ENCODE peak calls at places on chromosomes 11 and 22, in five cellular contexts. O is uterus; F is CD8-positive, alpha-beta memory T cell; I is A549; M is CD4-positive, CD25-positive, alpha-beta regulatory T cell. T is an unnamed sample.

GRCh38 chr11:75867778-75868374 is 52.9 kb downstream of the UVRAG start:
- DNase-seq in M (peak; percentile 58), I (peak; percentile 52), O (peak; percentile 47), F (peak; percentile 20), T (peak; percentile 32)

GRCh38 chr11:63745304-63746170 is 23.0 kb downstream of the ZFTA start:
- DNase-seq in F (no peak), M (no peak), O (no peak), I (no peak), T (no peak)

GRCh38 chr11:111370902-111371578 is 8.0 kb downstream of the POU2AF1 start:
- DNase-seq in M (no peak), F (no peak), I (no peak), O (no peak), T (no peak)

GRCh38 chr11:30855383-30856006 is 269.3 kb upstream of the MPPED2 start:
- DNase-seq in M (no peak), F (no peak), O (no peak), I (peak; percentile 9), T (no peak)

GRCh38 chr22:29156507-29156906 is 49.2 kb upstream of the EMID1 start:
- DNase-seq in M (no peak), O (no peak), F (no peak), I (no peak), T (no peak)

GRCh38 chr11:27933992-27934829 is 173.7 kb downstream of the KIF18A start:
- DNase-seq in M (no peak), I (peak; percentile 61), F (no peak), O (peak; percentile 31), T (no peak)

GRCh38 chr11:110463153-110463552 is 33.4 kb downstream of the FDX1 start:
- DNase-seq in M (no peak), O (peak; percentile 31), F (peak; percentile 24), I (peak; percentile 41), T (peak; percentile 42)

GRCh38 chr22:46761539-46762237 is 762 bp upstream of the TBC1D22A start:
- DNase-seq in M (no peak), I (no peak), O (no peak), F (no peak), T (no peak)

GRCh38 chr11:126637800-126638175 is 282.3 kb downstream of the ST3GAL4 start:
- DNase-seq in O (no peak), I (no peak), M (no peak), F (no peak), T (no peak)

GRCh38 chr11:32385998-32386397 is 49.3 kb downstream of the WT1 start:
- DNase-seq in O (peak; percentile 61), I (peak; percentile 44), M (no peak), F (no peak), T (peak; percentile 17)

GRCh38 chr22:20750461-20751184 is 23.3 kb upstream of the SERPIND1 start:
- DNase-seq in O (peak; percentile 61), M (no peak), F (no peak), I (peak; percentile 25), T (peak; percentile 70)

GRCh38 chr11:34380696-34381095 is 22.9 kb upstream of the ABTB2 start:
- DNase-seq in F (no peak), M (no peak), I (peak; percentile 65), O (no peak), T (no peak)

GRCh38 chr11:107565219-107565937 is at the start of gene ALKBH8:
- DNase-seq in O (peak; percentile 68), M (peak; percentile 77), I (peak; percentile 58), F (peak; percentile 68), T (peak; percentile 68)

GRCh38 chr22:44068422-44069191 is 44.5 kb downstream of the PARVB start:
- DNase-seq in I (no peak), F (no peak), M (no peak), O (no peak), T (no peak)

GRCh38 chr11:75453916-75454655 is 21.1 kb upstream of the KLHL35 start:
- DNase-seq in O (no peak), I (no peak), M (no peak), F (no peak), T (peak; percentile 78)

GRCh38 chr22:35312198-35313059 is 12.7 kb downstream of the TOM1 start:
- DNase-seq in F (no peak), O (no peak), M (no peak), I (no peak), T (peak; percentile 32)

GRCh38 chr11:9664276-9665171 is 647 bp downstream of the SWAP70 start:
- DNase-seq in I (peak; percentile 58), F (no peak), M (peak; percentile 24), O (peak; percentile 37), T (peak; percentile 71)

GRCh38 chr11:16632295-16633200 is 105.9 kb upstream of the C11orf58 start:
- DNase-seq in O (no peak), F (no peak), I (peak; percentile 38), M (no peak), T (no peak)

GRCh38 chr11:101583180-101584128 is at the start of gene TRPC6:
- DNase-seq in O (peak; percentile 48), M (no peak), I (peak; percentile 43), F (no peak), T (peak; percentile 87)
- H3K9me3 ChIP-seq in O (no peaks in the 10 kb centered on the region), M (no peaks in the 10 kb centered on the region), I (no peaks in the 10 kb centered on the region), F (no peaks in the 10 kb centered on the region), T (no peaks in the 10 kb centered on the region)

DNA sequence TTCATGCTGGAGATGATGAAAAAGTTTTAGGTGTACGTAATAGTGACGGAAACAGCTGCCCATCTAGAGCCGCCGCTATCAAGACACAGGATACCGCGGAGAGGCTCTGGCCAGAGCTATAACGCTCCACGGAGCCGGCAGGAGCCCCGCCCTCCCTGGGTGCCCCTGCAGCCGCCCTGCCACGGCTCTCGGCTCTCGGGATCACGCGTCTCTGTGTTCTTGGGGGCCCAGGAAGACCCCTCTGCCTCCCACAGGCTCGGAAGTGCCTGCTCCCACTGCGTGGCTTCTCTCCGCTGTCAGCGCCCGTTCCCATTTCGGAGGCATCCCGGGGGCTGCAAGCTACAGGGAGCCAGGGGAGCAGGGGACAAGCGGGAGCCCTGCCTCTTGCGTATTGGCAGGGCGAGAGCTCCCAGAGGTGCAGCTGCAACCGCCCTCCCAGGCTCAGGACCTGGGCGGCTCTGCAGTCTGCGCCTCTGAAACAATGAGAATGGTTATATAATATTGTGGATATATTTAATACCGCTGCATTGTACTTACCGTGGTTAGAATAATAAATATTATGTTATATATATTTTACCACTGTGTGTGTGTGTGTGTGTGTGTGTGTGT is 13.7 kb downstream of the GLYATL2 start:
- DNase-seq in F (no peak), O (no peak), M (no peak), I (no peak), T (no peak)
- H3K9me3 ChIP-seq in F (no peaks in the 10 kb centered on the region), O (no peaks in the 10 kb centered on the region), M (no peaks in the 10 kb centered on the region), I (no peaks in the 10 kb centered on the region), T (no peaks in the 10 kb centered on the region)

GRCh38 chr11:101362643-101363042 is 221.2 kb downstream of the TRPC6 start:
- DNase-seq in I (no peak), M (no peak), F (no peak), O (no peak), T (no peak)

DNA sequence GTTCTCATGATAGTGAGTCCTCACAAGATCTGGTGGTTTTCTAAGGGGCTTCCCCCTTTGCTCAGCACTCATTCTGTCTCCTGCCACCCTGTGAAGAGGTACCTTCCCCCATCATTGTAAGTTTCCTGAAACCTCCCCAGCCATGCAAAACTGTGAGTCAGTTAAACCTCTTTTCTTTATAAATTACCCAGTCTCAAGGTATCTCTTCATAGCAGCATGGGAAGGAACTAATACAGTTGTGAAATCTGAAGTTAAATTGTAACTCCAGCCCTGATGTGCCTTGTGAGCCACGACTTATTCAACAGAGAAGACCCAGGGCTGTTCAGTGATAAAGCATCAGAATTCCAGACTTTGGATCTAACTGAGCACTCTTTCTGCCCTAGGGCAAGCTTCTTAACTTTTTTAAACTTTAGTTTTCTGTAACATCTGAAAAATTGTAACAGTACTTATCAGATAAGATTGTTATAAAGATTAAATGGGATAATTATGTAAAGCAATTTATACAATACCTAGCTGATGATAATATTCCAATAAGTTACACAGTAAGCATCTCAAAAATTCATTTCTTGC is 220.0 kb downstream of the TRPC6 start:
- DNase-seq in F (no peak), M (no peak), I (no peak), O (no peak), T (no peak)
- H3K9me3 ChIP-seq in F (no peaks in the 10 kb centered on the region), M (no peaks in the 10 kb centered on the region), I (no peaks in the 10 kb centered on the region), O (no peaks in the 10 kb centered on the region), T (no peaks in the 10 kb centered on the region)

GRCh38 chr11:134578807-134579708 is 167.0 kb upstream of the B3GAT1 start:
- DNase-seq in O (no peak), I (no peak), M (no peak), F (no peak), T (no peak)

GRCh38 chr11:134577801-134578200 is 165.8 kb upstream of the B3GAT1 start:
- DNase-seq in I (no peak), O (no peak), M (no peak), F (no peak), T (no peak)

GRCh38 chr11:134580635-134581025 is 168.6 kb upstream of the B3GAT1 start:
- DNase-seq in I (no peak), O (no peak), F (no peak), M (no peak), T (peak; percentile 78)

GRCh38 chr11:134581121-134581626 is 169.1 kb upstream of the B3GAT1 start:
- DNase-seq in F (no peak), M (no peak), I (no peak), O (no peak), T (no peak)

DNA sequence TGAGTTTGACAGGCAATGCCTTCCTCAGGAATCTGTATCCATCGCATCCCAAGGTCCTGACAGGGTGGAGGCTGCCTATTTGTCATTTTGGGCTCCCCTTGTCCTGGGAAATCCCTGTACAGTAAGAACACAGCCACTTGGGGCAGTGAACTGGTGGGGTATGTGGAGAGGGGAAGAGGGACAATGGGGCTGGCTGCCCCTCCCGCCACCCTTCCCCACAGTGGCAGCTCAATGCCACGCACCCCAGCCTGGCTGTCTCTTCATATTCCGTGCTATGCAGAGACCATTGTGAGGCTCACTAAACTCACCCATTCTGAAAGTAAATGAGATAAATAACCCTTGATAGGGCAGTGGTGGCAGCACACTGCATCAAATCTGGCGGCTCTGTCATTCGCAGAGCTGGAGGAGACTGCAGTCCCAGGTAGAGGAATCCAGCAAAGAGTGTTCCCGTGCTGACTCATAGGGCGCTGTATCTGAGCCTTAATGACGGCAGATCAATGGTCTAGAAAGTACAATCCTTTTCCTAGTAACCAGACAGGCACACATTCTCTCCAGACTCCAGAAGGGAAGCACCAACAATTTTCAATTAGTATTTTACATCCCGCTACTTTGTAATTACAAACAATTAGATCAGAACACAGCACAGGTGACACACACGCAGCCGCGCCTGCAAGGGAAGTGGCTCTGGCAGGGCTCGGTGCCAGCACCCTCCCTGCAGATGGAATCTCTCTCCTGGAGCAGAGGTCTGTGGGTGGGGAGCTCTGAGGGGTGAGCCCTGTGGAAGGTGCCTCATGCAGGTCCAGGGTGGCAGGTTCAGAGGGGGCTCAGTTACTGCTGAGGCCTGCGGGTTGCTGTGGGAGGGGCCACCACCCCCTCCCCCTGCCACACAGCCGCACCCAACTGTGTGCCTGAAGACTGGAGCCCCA is 167.9 kb upstream of the B3GAT1 start:
- DNase-seq in F (no peak), O (no peak), I (no peak), M (no peak), T (peak; percentile 77)
- H3K9me3 ChIP-seq in F (no peaks in the 10 kb centered on the region), O (no peaks in the 10 kb centered on the region), I (no peaks in the 10 kb centered on the region), M (no peaks in the 10 kb centered on the region), T (no peaks in the 10 kb centered on the region)

T was measured in thyroid gland.